ENCODE peak calls at places on chromosomes 13 and 19, in four cellular contexts. S is HEK293T, R is K562, E is GM12878. U is an unnamed sample.

GRCh38 chr19:36256853-36257511 is 42.1 kb downstream of the ZNF146 start:
- DNase-seq in S (no peak), E (no peak), R (no peak), U (no peak)

GRCh38 chr19:51644636-51645271 is 1.9 kb downstream of the SIGLEC14 start:
- DNase-seq in S (no peak), R (no peak), E (no peak), U (no peak)

GRCh38 chr13:72677431-72677830 is 50.0 kb downstream of the MZT1 start:
- DNase-seq in S (no peak), R (no peak), E (no peak), U (no peak)

GRCh38 chr19:27794444-27795042 is 1418.4 kb downstream of the UQCRFS1 start:
- DNase-seq in R (peak; percentile 24), E (no peak), S (no peak), U (peak; percentile 16)

GRCh38 chr19:5562280-5562679 is 5.5 kb downstream of the TINCR start:
- DNase-seq in E (no peak), S (no peak), R (no peak), U (no peak)

GRCh38 chr13:102402292-102402691 is 444 bp upstream of the FGF14 start:
- DNase-seq in R (no peak), S (no peak), E (no peak), U (no peak)

GRCh38 chr19:47447470-47448359 is 24.0 kb downstream of the SLC8A2 start:
- DNase-seq in R (peak; percentile 96), S (peak; percentile 97), E (no peak), U (peak; percentile 31)

GRCh38 chr19:51194527-51195315 is 30.2 kb upstream of the CD33 start:
- DNase-seq in E (peak; percentile 30), S (no peak), R (no peak), U (no peak)

GRCh38 chr13:40236566-40237168 is 429.8 kb downstream of the FOXO1 start:
- DNase-seq in R (no peak), E (no peak), S (no peak), U (no peak)

GRCh38 chr13:64234255-64234654 is 2818.6 kb upstream of the PCDH20 start:
- DNase-seq in S (no peak), E (no peak), R (no peak), U (no peak)

GRCh38 chr19:3576696-3577443 is 4.1 kb downstream of the HMG20B start:
- DNase-seq in S (no peak), R (peak; percentile 87), E (no peak), U (no peak)

GRCh38 chr13:33228645-33229445 is 56.7 kb downstream of the STARD13 start:
- DNase-seq in E (no peak), S (peak; percentile 49), R (peak; percentile 34), U (peak; percentile 62)

GRCh38 chr13:107817652-107818287 is 397.6 kb downstream of the LIG4 start:
- DNase-seq in R (no peak), E (no peak), S (no peak), U (no peak)

GRCh38 chr13:59493436-59493965 is 670.2 kb downstream of the DIAPH3 start:
- DNase-seq in S (no peak), R (no peak), E (no peak), U (no peak)

DNA sequence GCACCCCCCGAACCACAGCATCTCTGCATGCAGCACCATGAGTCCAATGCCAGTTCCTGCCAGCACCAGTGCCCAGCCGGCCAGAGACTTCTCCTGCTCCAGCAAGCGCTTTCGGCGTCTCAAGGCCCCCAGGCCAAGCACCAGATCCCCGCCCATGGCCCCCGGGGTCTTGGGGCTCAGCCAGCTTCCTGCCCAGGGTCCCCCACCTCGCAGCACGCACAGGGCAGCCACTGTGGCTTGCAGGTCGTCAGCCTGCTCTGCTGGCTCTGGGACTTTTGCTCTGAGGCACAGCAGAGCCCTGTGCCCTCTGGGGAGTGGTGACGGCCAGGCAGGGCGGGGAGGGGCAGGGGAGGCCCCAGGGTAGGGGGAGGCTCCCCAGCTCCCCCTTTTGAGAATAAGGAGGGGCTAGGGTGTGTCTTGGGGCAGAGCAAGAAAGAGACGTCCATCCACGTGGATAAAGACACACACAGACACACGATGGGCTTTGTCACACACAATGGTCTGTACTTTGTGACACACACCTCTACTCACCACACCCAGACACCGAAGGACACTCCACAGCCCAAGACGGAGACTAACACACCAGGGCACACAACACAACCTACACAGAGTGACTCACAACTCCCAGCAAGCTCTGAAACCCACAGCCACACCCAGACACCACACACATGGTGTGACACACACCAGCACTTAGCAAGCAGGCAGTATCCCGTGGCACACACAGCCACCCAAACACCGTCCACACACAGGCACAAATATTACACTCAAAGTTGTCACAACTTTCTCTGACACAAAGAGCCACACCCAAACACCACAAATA is at the start of gene KCNN4:
- DNase-seq in S (no peak), R (peak; percentile 65), E (no peak), U (no peak)
- TF ChIP-seq TARDBP in S (no peak), R (no peak), E (no peak), U (no peak)

DNA sequence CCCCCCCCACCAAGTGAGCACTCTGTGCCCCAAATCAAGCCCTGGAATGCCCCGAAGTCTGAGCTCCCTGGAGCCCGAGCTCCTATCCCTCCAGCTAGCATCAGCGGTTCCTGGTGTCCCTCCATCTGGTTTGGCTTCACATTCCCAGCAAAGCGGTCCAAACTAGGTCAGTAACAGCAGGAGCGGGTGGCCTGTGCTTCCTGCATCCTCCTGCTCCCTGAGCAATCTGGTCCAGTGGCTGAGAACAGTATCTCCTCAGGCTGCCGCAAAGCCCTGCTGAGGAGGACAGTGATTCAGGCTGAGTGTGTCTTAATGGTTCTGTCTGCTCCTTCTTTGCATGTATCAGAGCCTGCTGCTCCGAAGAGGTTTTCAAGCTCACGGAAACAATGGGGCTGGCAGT is 25.9 kb downstream of the RASL11A start:
- DNase-seq in E (no peak), S (no peak), R (no peak), U (no peak)
- TF ChIP-seq TARDBP in E (no peak), S (no peak), R (no peak), U (no peak)

GRCh38 chr13:88648598-88649373 is 977.6 kb downstream of the SLITRK5 start:
- DNase-seq in E (no peak), R (no peak), S (no peak), U (no peak)

GRCh38 chr13:88651531-88651930 is 980.4 kb downstream of the SLITRK5 start:
- DNase-seq in E (peak; percentile 13), S (no peak), R (no peak), U (no peak)

GRCh38 chr13:88649855-88650254 is 978.7 kb downstream of the SLITRK5 start:
- DNase-seq in S (no peak), E (no peak), R (no peak), U (no peak)
- TF ChIP-seq TARDBP in S (no peak), E (no peak), R (no peak), U (no peak)

DNA sequence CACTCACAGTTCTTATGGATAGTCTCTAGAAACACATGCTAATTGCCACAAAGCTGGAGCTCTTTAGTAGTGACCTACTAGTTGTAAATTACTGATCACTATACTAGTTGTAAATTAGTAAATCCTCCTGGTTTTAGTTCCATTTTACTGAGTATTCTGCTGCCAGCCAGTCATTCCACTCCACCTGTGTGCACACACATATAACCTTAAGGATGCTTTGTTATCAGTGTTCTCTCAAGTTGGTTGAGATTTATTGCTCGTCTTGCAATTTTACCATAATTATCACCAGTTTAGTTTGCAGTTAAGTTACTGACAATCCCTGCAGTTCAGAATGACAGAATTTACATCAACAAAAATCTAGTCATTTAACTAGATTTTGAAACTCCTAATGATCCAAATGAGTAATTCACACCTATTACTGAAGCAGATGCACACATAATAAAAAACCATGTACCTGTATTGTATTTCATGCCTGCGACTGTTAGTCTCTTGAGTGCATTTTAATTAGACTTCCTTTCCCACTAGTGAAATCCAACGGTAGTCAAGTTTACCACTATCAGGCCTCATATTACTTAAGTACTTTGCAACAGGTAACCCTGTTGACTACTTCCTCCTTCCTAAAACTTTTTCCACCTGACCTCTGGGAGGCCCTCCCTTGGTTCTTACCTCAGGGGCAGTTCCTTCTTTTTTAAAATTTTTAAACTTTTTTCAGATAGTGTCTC is 7.6 kb downstream of the TPT1 start:
- DNase-seq in R (no peak), S (no peak), E (no peak), U (no peak)
- TF ChIP-seq TARDBP in R (no peak), S (no peak), E (no peak), U (no peak)

DNA sequence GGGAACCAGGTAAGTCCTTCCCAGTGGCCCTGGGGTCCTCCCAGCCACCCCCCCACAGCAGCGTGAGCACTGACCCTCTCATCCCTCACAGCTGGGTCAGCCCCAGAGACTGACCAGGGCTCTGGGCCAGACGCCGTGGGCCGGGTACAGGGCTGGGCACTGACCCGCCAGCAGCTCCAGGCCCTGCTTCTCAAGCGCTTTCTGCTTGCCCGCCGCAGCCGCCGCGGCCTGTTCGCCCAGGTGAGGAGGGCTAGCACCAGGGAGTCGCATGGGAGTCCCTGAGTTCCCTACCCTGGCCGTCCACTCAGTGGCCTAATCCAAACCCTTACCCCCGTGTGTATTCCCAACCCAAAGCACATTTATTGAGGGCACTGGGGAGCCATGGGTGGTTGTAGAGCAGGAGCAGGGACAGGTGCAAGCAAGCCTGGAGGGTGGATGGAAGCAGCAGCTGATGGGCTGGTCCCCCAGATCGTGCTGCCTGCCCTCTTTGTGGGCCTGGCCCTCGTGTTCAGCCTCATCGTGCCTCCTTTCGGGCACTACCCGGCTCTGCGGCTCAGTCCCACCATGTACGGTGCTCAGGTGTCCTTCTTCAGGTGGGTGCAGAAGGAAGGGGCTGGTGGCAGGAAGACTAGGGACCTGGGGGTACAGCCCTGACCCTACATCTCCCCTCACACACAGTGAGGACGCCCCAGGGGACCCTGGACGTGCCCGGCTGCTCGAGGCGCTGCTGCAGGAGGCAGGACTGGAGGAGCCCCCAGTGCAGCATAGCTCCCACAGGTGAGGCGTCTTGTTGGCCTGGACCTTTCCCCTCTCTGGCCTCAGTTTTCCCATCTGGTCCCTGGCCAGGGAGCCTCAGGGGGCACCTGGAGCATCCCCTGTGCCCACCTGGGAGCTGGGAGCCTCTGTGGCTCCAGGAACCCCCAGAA is 12.6 kb upstream of the ARHGAP45 start:
- DNase-seq in S (no peak), E (no peak), R (no peak), U (no peak)
- TF ChIP-seq TARDBP in S (no peak), E (no peak), R (no peak), U (no peak)

DNA sequence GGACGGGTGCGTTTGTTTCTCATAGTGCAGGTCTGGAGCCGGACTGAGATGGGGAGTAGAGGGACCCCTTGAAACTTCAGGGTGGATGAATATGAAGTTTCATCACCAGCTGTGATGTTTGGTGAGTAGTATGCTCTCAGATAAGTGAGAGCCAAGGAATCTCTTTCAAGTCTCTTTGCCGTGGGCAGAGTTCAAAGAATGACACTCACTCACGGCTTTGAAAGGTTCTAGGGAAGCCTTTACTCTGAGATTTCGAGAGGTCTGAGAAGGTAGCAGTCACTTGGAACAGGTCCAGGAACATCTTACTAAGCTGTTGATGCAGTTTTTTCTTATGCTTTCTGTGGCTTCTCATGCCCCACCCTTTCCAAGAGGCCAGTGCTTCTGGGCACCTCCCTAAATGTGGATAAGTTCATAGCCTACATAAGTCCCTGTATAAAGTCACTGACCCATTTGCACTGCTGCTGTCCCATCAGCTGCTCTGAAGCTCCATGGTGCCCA is at the start of gene IGFL2:
- DNase-seq in R (no peak), E (no peak), S (no peak), U (no peak)
- TF ChIP-seq TARDBP in R (no peak), E (no peak), S (no peak), U (no peak)

DNA sequence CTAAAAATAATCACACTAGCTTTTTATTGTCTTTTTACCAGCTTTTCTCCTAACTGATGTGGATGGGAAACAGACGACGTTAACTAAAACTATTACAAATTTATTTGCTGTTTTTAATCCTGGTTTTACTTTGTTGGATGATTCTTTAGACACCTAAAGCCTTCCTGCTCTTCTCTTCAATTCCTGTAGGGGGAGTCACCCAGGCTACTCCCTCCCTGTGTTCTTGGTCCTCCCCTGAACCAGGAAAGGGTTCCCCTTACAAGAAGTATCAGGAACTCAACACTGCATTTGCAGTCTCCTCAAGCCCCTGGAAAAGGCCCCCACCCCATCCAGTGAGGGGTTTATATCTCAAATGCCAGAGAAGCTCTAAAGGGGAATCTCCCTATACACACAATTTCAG is 206.1 kb downstream of the SUCLA2 start:
- DNase-seq in R (peak; percentile 10), S (peak; percentile 22), E (no peak), U (peak; percentile 7)
- TF ChIP-seq TARDBP in R (no peak), S (no peak), E (no peak), U (no peak)